ENCODE peak calls at places on chromosome 4, in seven cellular contexts. R is chondrocyte, L is sciatic nerve, C is fibroblast of lung, P is HL-60, D is type B pancreatic cell, Z is ELR. M is an unnamed sample.

GRCh38 chr4:106584590-106584989 is 216.0 kb upstream of the GIMD1 start:
- DNase-seq in C (no peak), D (no peak), Z (peak; percentile 40), P (no peak), R (no peak), L (no peak), M (no peak)

GRCh38 chr4:40055379-40055872 is 1.2 kb upstream of the N4BP2 start:
- DNase-seq in P (peak; percentile 71), D (no peak), R (no peak), L (no peak), Z (no peak), C (no peak), M (no peak)

GRCh38 chr4:182519528-182519927 is 276.3 kb downstream of the TENM3 start:
- DNase-seq in R (no peak), D (no peak), P (no peak), C (no peak), Z (no peak), L (no peak), M (no peak)

GRCh38 chr4:187739771-187740170 is 255.8 kb upstream of the ZFP42 start:
- DNase-seq in C (no peak), L (no peak), P (no peak), Z (no peak), D (no peak), R (no peak), M (no peak)

GRCh38 chr4:7083597-7084563 is 16.0 kb upstream of the GRPEL1 start:
- DNase-seq in D (no peak), C (no peak), P (no peak), L (peak; percentile 13), Z (no peak), R (no peak), M (no peak)

GRCh38 chr4:84529169-84529751 is 30.2 kb upstream of the NKX6-1 start:
- DNase-seq in P (no peak), C (peak; percentile 27), L (no peak), R (no peak), D (no peak), Z (peak; percentile 53), M (no peak)

GRCh38 chr4:26568446-26568994 is 15.4 kb upstream of the TBC1D19 start:
- DNase-seq in Z (peak; percentile 97), R (no peak), D (no peak), C (peak; percentile 93), L (no peak), P (no peak), M (no peak)

GRCh38 chr4:11397819-11398610 is 30.7 kb downstream of the HS3ST1 start:
- DNase-seq in L (no peak), P (no peak), C (no peak), R (no peak), D (no peak), Z (no peak), M (no peak)

GRCh38 chr4:53956454-53956853 is 108.0 kb downstream of the CHIC2 start:
- DNase-seq in P (no peak), D (no peak), L (no peak), C (no peak), R (no peak), Z (no peak), M (no peak)

GRCh38 chr4:87657525-87657924 is 7.4 kb downstream of the DMP1 start:
- DNase-seq in D (no peak), R (no peak), P (no peak), Z (peak; percentile 89), C (peak; percentile 61), L (no peak), M (no peak)

GRCh38 chr4:35151816-35152572 is 1092.3 kb downstream of the ARAP2 start:
- DNase-seq in Z (peak; percentile 55), C (no peak), P (no peak), D (no peak), R (no peak), L (no peak), M (no peak)

GRCh38 chr4:98682719-98683118 is 24.3 kb upstream of the TSPAN5 start:
- DNase-seq in D (no peak), P (no peak), L (no peak), C (peak; percentile 56), Z (peak; percentile 73), R (no peak), M (no peak)